ENCODE peak calls at places on chromosome 6, in five cellular contexts. A is BE2C, M is prostate gland, Z is fibroblast of pulmonary artery, L is esophagus squamous epithelium. O is an unnamed sample.

GRCh38 chr6:168029459-168030217 is 32.2 kb downstream of the KIF25 start:
- DNase-seq in A (no peak), M (no peak), Z (no peak), L (no peak), O (no peak)

GRCh38 chr6:122580731-122581130 is 29.5 kb upstream of the PKIB start:
- DNase-seq in A (no peak), M (no peak), Z (no peak), L (no peak), O (no peak)

GRCh38 chr6:25022140-25022553 is 86.4 kb upstream of the RIPOR2 start:
- DNase-seq in A (no peak), M (no peak), Z (peak; percentile 56), L (no peak), O (no peak)

GRCh38 chr6:7938562-7939185 is 28.1 kb upstream of the TXNDC5 start:
- DNase-seq in A (no peak), M (no peak), Z (no peak), L (no peak), O (no peak)

GRCh38 chr6:138722425-138723371 is 50.9 kb upstream of the CCDC28A start:
- DNase-seq in A (no peak), M (no peak), Z (peak; percentile 62), L (no peak), O (peak; percentile 90)

GRCh38 chr6:18187701-18188100 is 32.5 kb downstream of the KDM1B start:
- DNase-seq in A (no peak), M (no peak), Z (no peak), L (no peak), O (no peak)

GRCh38 chr6:53623497-53623896 is 42.1 kb downstream of the KLHL31 start:
- DNase-seq in A (no peak), M (no peak), Z (peak; percentile 22), L (no peak), O (no peak)

GRCh38 chr6:139693735-139694134 is 319.3 kb upstream of the CITED2 start:
- DNase-seq in A (no peak), M (no peak), Z (no peak), L (no peak), O (no peak)

GRCh38 chr6:34546551-34547321 is 9.4 kb downstream of the SPDEF start:
- DNase-seq in A (peak; percentile 44), M (peak; percentile 82), Z (peak; percentile 19), L (no peak), O (no peak)

GRCh38 chr6:132218063-132218696 is 183.1 kb downstream of the MOXD1 start:
- DNase-seq in A (no peak), M (no peak), Z (peak; percentile 68), L (no peak), O (peak; percentile 45)

GRCh38 chr6:169252805-169253189 is 849 bp downstream of the THBS2 start:
- DNase-seq in A (no peak), M (no peak), Z (peak; percentile 49), L (no peak), O (no peak)
- H3K4me3 ChIP-seq in A (peak overlapping the region; percentile 10), M (peak overlapping the region; percentile 1), Z (peak overlapping the region; percentile 75), L (peak overlapping the region; percentile 35), O (peak overlapping the region; percentile 87)

DNA sequence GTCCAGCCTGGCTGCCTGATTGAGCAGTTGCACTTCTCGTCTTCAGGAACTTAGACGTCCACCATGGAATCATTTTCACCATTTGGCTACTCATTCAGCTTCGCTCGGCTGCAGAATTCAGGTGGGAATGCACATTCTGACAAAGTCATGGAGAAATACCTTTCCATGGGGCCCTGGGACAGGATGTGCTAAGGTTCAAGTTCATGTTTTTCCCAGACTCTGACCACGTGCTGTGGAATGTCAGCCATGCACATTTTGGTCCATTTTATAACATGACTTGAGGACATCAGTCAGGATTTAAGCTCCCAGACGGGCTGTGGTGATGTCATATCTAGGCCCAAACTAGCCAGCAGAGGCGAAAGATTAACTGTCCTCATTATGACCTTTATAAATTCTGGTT is 205.3 kb downstream of the TBXT start:
- DNase-seq in A (no peak), M (no peak), Z (no peak), L (no peak), O (no peak)
- H3K4me3 ChIP-seq in A (no peak overlapping the region), M (no peak overlapping the region), Z (no peak overlapping the region), L (no peak overlapping the region), O (no peak overlapping the region)

GRCh38 chr6:156776470-156776840 is 723 bp upstream of the ARID1B start:
- DNase-seq in A (peak; percentile 28), M (peak; percentile 20), Z (peak; percentile 58), L (no peak), O (peak; percentile 24)

GRCh38 chr6:156773476-156773875 is 3.7 kb upstream of the ARID1B start:
- DNase-seq in A (no peak), M (no peak), Z (no peak), L (no peak), O (no peak)

GRCh38 chr6:156775717-156776116 is 1.5 kb upstream of the ARID1B start:
- DNase-seq in A (no peak), M (no peak), Z (no peak), L (no peak), O (no peak)

GRCh38 chr6:156773935-156774871 is 3.0 kb upstream of the ARID1B start:
- DNase-seq in A (no peak), M (no peak), Z (peak; percentile 56), L (no peak), O (no peak)

GRCh38 chr6:156774872-156775405 is 2.2 kb upstream of the ARID1B start:
- DNase-seq in A (no peak), M (peak; percentile 15), Z (no peak), L (no peak), O (no peak)
- H3K4me3 ChIP-seq in A (no peak overlapping the region), M (no peak overlapping the region), Z (no peak overlapping the region), L (peak overlapping the region; percentile 16), O (no peak overlapping the region)

DNA sequence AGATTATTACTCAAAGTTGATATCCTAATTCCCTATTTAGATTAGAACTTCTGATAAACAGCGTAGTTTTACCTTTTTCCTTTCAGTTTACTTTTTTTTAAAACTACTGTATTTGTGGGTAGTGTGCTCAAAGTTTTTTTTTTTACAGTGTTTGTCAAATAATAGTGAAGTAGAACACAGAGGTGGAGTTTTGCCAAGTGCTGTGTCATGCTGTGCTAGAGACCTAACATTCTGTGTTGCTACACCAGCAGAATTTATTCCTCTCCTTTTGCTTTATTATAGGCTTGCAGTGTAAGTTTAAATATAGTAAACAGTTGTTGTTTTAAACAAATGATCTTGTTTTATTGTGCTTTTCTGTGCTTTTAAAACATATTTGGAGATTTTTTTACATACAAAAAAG is 125.4 kb downstream of the HIVEP1 start:
- DNase-seq in A (no peak), M (peak; percentile 56), Z (peak; percentile 92), L (no peak), O (peak; percentile 79)
- H3K4me3 ChIP-seq in A (no peak overlapping the region), M (no peak overlapping the region), Z (no peak overlapping the region), L (no peak overlapping the region), O (no peak overlapping the region)

GRCh38 chr6:41600499-41601247 is 37.6 kb upstream of the MDFI start:
- DNase-seq in A (no peak), M (no peak), Z (no peak), L (no peak), O (no peak)

GRCh38 chr6:41602422-41602743 is 35.9 kb upstream of the MDFI start:
- DNase-seq in A (no peak), M (no peak), Z (no peak), L (no peak), O (no peak)

GRCh38 chr6:41604006-41604405 is 34.3 kb upstream of the MDFI start:
- DNase-seq in A (no peak), M (no peak), Z (no peak), L (no peak), O (no peak)

GRCh38 chr6:41601248-41601549 is 37.1 kb upstream of the MDFI start:
- DNase-seq in A (no peak), M (no peak), Z (no peak), L (no peak), O (no peak)

GRCh38 chr6:41602864-41603608 is 35.2 kb upstream of the MDFI start:
- DNase-seq in A (peak; percentile 82), M (peak; percentile 76), Z (peak; percentile 90), L (no peak), O (peak; percentile 66)
- H3K4me3 ChIP-seq in A (peak overlapping the region; percentile 38), M (no peak overlapping the region), Z (no peak overlapping the region), L (no peak overlapping the region), O (no peak overlapping the region)

GRCh38 chr6:48567016-48567415 is 456.0 kb upstream of the PTCHD4 start:
- DNase-seq in A (no peak), M (no peak), Z (peak; percentile 22), L (no peak), O (no peak)
- H3K4me3 ChIP-seq in A (no peak overlapping the region), M (no peak overlapping the region), Z (no peak overlapping the region), L (no peak overlapping the region), O (no peak overlapping the region)

O was measured in brain microvascular endothelial cell.